ENCODE peak calls at places on chromosomes 16 and 17, in eight cellular contexts. A is BE2C, O is testis, Y is astrocyte of the spinal cord, R is fibroblast of lung, N is sigmoid colon, J is GM06990, B is heart right ventricle. E is an unnamed sample.

GRCh38 chr16:50495673-50496072 is 52.5 kb upstream of the NKD1 start:
- DNase-seq in O (no peak), A (no peak), B (no peak), N (no peak), Y (no peak), R (no peak), J (no peak), E (no peak)

GRCh38 chr17:45190503-45191282 is 29.0 kb downstream of the HEXIM2 start:
- DNase-seq in R (no peak), O (no peak), Y (no peak), N (no peak), J (no peak), B (no peak), A (no peak), E (no peak)

GRCh38 chr16:57202095-57202886 is 16.2 kb downstream of the RSPRY1 start:
- DNase-seq in O (no peak), R (no peak), Y (no peak), A (no peak), B (no peak), N (no peak), J (no peak), E (no peak)

GRCh38 chr17:78340183-78340955 is 19.5 kb downstream of the SOCS3 start:
- DNase-seq in R (no peak), Y (no peak), N (no peak), A (no peak), O (no peak), B (no peak), J (no peak), E (no peak)

GRCh38 chr17:20216154-20216815 is 207.1 kb downstream of the SPECC1 start:
- DNase-seq in Y (no peak), B (no peak), N (no peak), O (no peak), J (no peak), A (no peak), R (no peak), E (no peak)

GRCh38 chr17:42124256-42124655 is 1.7 kb downstream of the HSPB9 start:
- DNase-seq in N (no peak), J (no peak), R (no peak), O (no peak), Y (no peak), A (no peak), B (no peak), E (no peak)

GRCh38 chr16:6111390-6111789 is 1013.8 kb upstream of the EEF2KMT start:
- DNase-seq in Y (peak), R (no peak), J (no peak), B (no peak), A (no peak), N (no peak), O (no peak), E (no peak)

GRCh38 chr17:74987909-74988711 is 678 bp downstream of the CDR2L start:
- DNase-seq in J (no peak), R (peak), B (peak), O (peak), N (peak), Y (peak), A (peak), E (peak)

GRCh38 chr16:68539704-68540370 is 746 bp downstream of the ZFP90 start:
- DNase-seq in B (no peak), N (no peak), O (no peak), R (peak), J (peak), Y (peak), A (no peak), E (peak)

GRCh38 chr17:27651411-27652345 is 20.7 kb downstream of the LGALS9 start:
- DNase-seq in Y (no peak), A (peak), N (peak), O (peak), R (peak), B (peak), J (no peak), E (peak)

GRCh38 chr16:50102046-50102756 is 36.4 kb downstream of the HEATR3 start:
- DNase-seq in B (no peak), N (no peak), R (peak), J (peak), O (no peak), Y (peak), A (no peak), E (peak)

GRCh38 chr17:71033336-71033735 is 864.0 kb downstream of the KCNJ2 start:
- DNase-seq in R (no peak), J (no peak), O (no peak), N (no peak), B (no peak), Y (peak), A (no peak), E (no peak)
- H3K4me3 ChIP-seq in R (no peak), J (no peak), O (no peak), N (no peak), B (no peak), Y (no peak), A (no peak), E (no peak)

DNA sequence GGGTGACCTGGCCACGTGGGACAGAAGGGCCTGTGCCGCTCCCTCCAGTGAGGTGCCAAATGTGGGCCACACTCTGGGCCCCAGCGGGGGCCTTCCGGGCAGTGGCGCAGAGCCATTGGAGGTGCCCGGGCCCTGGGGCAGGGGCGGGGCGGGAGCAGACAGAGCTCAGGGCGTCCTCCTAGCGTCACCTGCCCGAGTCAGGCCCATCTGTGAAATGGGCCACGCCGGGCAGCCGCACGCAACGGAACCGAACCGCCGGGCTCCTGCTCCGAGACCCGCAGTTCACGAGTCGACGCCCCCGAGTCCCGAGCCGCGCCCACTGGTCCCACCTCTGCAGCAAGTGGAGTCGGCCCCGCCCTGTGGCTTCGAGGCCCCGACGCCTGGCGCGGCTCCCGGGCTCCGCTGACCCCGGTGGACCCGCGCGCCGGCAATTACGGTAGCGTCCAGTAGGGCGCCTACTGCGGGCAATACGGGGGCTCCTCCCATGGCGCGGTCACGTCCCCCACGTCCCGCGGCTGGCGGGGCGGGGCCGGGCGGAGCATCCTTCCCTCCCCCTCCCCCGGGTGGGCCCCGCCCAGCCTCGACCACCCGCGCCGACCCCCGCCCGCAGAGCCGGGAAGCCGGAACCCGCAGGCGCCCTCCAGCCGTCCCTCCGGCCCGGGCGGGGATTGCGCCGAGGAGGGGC is 1.9 kb downstream of the SLC16A3 start:
- DNase-seq in Y (peak), B (peak), N (peak), O (peak), J (peak), R (peak), A (peak), E (peak)
- TF ChIP-seq CTCF in Y (peak), B (peak), N (peak), O (peak), J (peak), R (peak), A (no peak), E (peak)

GRCh38 chr16:1993731-1994131 is 4.0 kb downstream of the SYNGR3 start:
- DNase-seq in A (no peak), N (no peak), R (no peak), Y (no peak), J (peak), B (no peak), O (no peak), E (no peak)

GRCh38 chr16:1991588-1992474 is 2.1 kb downstream of the SYNGR3 start:
- DNase-seq in O (peak), Y (peak), R (peak), A (peak), J (peak), B (peak), N (peak), E (peak)

GRCh38 chr16:1990336-1991134 is 765 bp downstream of the SYNGR3 start:
- DNase-seq in O (no peak), B (peak), Y (no peak), A (no peak), R (no peak), J (no peak), N (no peak), E (no peak)

GRCh38 chr16:1991135-1991551 is 1.4 kb downstream of the SYNGR3 start:
- DNase-seq in R (no peak), Y (no peak), O (no peak), A (no peak), J (peak), B (peak), N (no peak), E (no peak)

DNA sequence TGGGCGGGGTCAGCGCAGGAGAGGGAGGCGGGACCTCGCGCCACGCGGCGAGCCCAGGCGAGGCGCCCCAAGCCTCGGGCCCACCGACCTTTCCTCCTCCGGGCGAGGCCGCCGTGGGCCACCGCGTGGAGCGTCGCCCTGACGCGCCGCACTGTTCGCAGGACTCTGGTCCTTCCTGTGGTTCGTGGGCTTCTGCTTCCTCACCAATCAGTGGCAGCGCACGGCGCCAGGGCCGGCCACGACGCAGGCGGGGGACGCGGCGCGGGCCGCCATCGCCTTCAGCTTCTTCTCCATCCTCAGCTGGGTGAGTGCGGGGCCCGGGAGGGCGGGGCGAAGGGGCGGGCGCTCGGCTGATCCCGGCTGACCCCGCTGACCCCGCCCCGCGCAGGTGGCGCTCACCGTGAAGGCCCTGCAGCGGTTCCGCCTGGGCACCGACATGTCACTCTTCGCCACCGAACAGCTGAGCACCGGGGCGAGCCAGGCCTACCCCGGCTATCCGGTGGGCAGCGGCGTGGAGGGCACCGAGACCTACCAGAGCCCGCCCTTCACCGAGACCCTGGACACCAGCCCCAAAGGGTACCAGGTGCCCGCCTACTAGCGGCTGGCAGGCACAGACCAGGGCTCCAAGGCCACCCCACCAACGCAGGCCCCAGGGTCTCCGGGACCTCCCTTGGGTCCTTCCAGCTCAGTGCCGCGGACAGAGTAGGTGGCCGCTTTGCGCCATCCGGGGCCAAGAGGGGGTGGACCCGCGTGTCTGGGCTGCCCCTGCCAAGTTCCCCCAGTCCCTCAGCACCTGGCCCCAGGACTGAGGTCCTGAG is 2.9 kb downstream of the SYNGR3 start:
- DNase-seq in R (no peak), N (no peak), Y (no peak), O (no peak), J (peak), B (no peak), A (no peak), E (no peak)
- H3K4me3 ChIP-seq in R (no peak), N (peak), Y (no peak), O (peak), J (no peak), B (peak), A (no peak), E (peak)

GRCh38 chr17:36460265-36460937 is 26.1 kb upstream of the ZNHIT3 start:
- DNase-seq in B (no peak), N (no peak), Y (no peak), O (no peak), J (no peak), A (no peak), R (no peak), E (no peak)
- TF ChIP-seq CTCF in B (no peak), N (no peak), Y (no peak), O (no peak), J (no peak), A (peak), R (no peak), E (no peak)

GRCh38 chr17:64339516-64340475 is 50.9 kb downstream of the PECAM1 start:
- DNase-seq in J (no peak), Y (no peak), R (peak), N (no peak), B (no peak), A (no peak), O (no peak), E (no peak)
- H3K4me3 ChIP-seq in J (no peak), Y (no peak), R (no peak), N (no peak), B (no peak), A (no peak), O (no peak), E (no peak)

GRCh38 chr16:8963825-8964441 is at the start of gene USP7:
- DNase-seq in J (peak), B (peak), O (peak), R (peak), Y (peak), A (peak), N (peak), E (peak)
- TF ChIP-seq CTCF in J (no peak), B (no peak), O (no peak), R (no peak), Y (no peak), A (no peak), N (no peak), E (no peak)

DNA sequence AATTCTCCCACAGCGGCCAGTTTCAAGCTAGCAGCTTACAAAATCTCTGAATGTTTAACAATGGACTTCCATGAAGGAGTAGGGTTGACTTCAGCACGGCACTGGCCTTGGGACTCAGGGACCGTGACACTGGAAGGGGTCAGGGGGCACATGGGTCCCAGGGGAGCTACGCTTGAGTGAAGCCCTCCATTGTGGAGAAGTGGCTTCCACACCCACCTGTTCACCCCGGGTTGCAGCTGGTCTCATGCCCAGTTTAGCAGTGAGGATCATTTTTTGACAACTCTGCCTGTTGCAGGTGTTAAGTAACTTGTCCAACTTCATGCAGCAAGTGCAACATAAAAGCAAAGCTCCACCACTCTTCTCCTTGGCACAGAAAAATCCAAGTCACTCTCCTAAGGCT is 510.2 kb downstream of the CDH13 start:
- DNase-seq in N (no peak), B (no peak), O (no peak), J (no peak), R (no peak), Y (no peak), A (no peak), E (no peak)
- H3K4me3 ChIP-seq in N (peak), B (peak), O (peak), J (no peak), R (no peak), Y (no peak), A (no peak), E (peak)

DNA sequence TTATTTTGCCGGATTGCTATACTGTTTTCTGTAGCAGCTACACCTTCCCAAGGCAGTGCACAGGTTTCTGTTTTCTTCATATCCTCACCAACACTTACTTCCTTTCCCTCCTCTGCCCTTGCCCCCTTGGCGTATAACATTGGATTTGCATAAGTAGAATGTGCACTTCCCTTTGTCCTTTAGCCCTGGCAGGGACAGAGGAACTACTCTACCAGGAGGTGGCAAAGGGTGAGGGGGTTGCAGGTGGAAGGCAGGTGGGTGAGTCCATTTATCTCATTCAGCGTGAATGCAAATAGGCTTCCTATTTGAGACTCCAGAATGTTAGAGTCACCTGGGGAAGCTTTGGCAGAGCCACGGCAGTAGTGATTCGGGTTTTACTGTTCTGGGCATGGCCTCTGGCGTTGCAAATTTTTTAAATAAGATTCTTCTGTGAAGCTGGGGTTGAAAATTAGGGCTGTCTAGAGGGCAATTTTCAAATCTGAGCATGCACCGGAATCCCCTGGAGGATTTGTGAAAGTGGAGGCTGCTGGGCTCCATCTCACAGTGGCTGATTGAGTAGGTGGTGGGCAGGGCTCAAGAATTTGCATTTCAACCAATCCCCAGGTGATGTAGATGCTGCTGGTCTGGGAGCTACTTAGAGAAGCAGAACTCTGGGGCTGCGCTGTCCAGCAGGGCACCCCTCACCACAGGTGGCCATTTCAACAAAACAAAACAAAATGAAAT is 84.7 kb downstream of the PLCG2 start:
- DNase-seq in R (no peak), N (no peak), J (peak), Y (no peak), A (no peak), O (no peak), B (no peak), E (no peak)
- TF ChIP-seq CTCF in R (no peak), N (no peak), J (no peak), Y (no peak), A (no peak), O (no peak), B (no peak), E (no peak)